ENCODE peak calls at places on chromosomes 5 and 9, in six cellular contexts. X is colonic mucosa, D is AG04449, W is choroid plexus epithelial cell, Z is spleen, A is bronchial epithelial cell. Y is an unnamed sample.

GRCh38 chr5:80068237-80068636 is 33.1 kb downstream of the THBS4 start:
- DNase-seq in X (no peak), D (no peak), Z (no peak), A (no peak), W (no peak), Y (no peak)

GRCh38 chr5:119398713-119399492 is 43.1 kb downstream of the TNFAIP8 start:
- DNase-seq in Z (no peak), A (no peak), X (peak), D (no peak), W (peak), Y (no peak)

GRCh38 chr5:65480306-65480865 is 1.3 kb downstream of the ADAMTS6 start:
- DNase-seq in A (peak), X (peak), D (no peak), Z (no peak), W (peak), Y (peak)

GRCh38 chr9:136354592-136355085 is 8.9 kb downstream of the DNLZ start:
- DNase-seq in D (no peak), W (peak), Z (no peak), X (no peak), A (peak), Y (no peak)

GRCh38 chr9:6645153-6646027 is at the start of gene GLDC:
- DNase-seq in Z (peak), D (no peak), A (no peak), X (peak), W (no peak), Y (no peak)

GRCh38 chr9:124439661-124440243 is 10.5 kb upstream of the ADGRD2 start:
- DNase-seq in X (no peak), A (no peak), W (no peak), D (no peak), Z (peak), Y (no peak)

GRCh38 chr5:147565524-147565923 is 55.7 kb upstream of the DPYSL3 start:
- DNase-seq in D (no peak), Z (no peak), X (no peak), A (peak), W (peak), Y (no peak)

GRCh38 chr5:82748688-82749091 is 328.5 kb downstream of the TMEM167A start:
- DNase-seq in X (no peak), W (peak), Z (no peak), A (no peak), D (no peak), Y (no peak)

GRCh38 chr5:115033861-115034260 is 135.8 kb downstream of the TRIM36 start:
- DNase-seq in X (no peak), A (no peak), Z (no peak), D (no peak), W (no peak), Y (no peak)

GRCh38 chr9:133605856-133606721 is 3.1 kb downstream of the FAM163B start:
- DNase-seq in W (no peak), A (no peak), D (no peak), Z (no peak), X (no peak), Y (no peak)

GRCh38 chr9:85172001-85172978 is 502.8 kb downstream of the NTRK2 start:
- DNase-seq in A (peak), Z (no peak), D (no peak), X (no peak), W (no peak), Y (no peak)

GRCh38 chr9:94613003-94613402 is 19.4 kb upstream of the FBP2 start:
- DNase-seq in D (no peak), W (peak), A (no peak), Z (no peak), X (no peak), Y (no peak)

GRCh38 chr5:152389209-152389608 is 15.9 kb downstream of the NMUR2 start:
- DNase-seq in A (peak), D (no peak), X (no peak), Z (no peak), W (no peak), Y (no peak)

GRCh38 chr9:107872457-107873192 is 383.1 kb upstream of the KLF4 start:
- DNase-seq in A (no peak), W (no peak), X (no peak), Z (no peak), D (no peak), Y (no peak)

GRCh38 chr9:112006361-112007020 is 109.9 kb downstream of the UGCG start:
- DNase-seq in A (no peak), Z (no peak), D (no peak), X (peak), W (peak), Y (no peak)

GRCh38 chr9:16241231-16241630 is 629.2 kb downstream of the BNC2 start:
- DNase-seq in A (peak), Z (no peak), D (no peak), W (peak), X (no peak), Y (peak)

GRCh38 chr9:33510264-33511183 is 13.5 kb upstream of the ANKRD18B start:
- DNase-seq in A (peak), X (peak), Z (peak), D (no peak), W (peak), Y (no peak)

GRCh38 chr9:133754187-133754586 is 16.0 kb upstream of the SARDH start:
- DNase-seq in Z (peak), D (no peak), W (no peak), A (no peak), X (no peak), Y (no peak)

GRCh38 chr5:82174128-82174918 is 103.8 kb downstream of the RPS23 start:
- DNase-seq in W (peak), D (peak), X (peak), Z (peak), A (peak), Y (peak)

GRCh38 chr5:101969752-101970151 is 326.3 kb downstream of the SLCO4C1 start:
- DNase-seq in A (no peak), Z (no peak), W (no peak), X (no peak), D (no peak), Y (no peak)

GRCh38 chr5:10248378-10249260 is 1.1 kb downstream of the ATPSCKMT start:
- DNase-seq in W (no peak), D (no peak), X (no peak), A (no peak), Z (peak), Y (no peak)

GRCh38 chr9:86340356-86341006 is 13.7 kb downstream of the TUT7 start:
- DNase-seq in A (no peak), D (no peak), W (no peak), Z (no peak), X (no peak), Y (no peak)

GRCh38 chr9:86714976-86715375 is 232.3 kb downstream of the GAS1 start:
- DNase-seq in D (no peak), X (no peak), A (no peak), Z (no peak), W (no peak), Y (peak)

GRCh38 chr5:177310757-177311173 is 933 bp downstream of the MXD3 start:
- DNase-seq in X (peak), D (no peak), Z (peak), A (peak), W (peak), Y (no peak)

GRCh38 chr9:127524373-127524772 is 73.1 kb downstream of the LRSAM1 start:
- DNase-seq in A (no peak), Z (no peak), W (no peak), X (no peak), D (no peak), Y (no peak)

GRCh38 chr5:19928556-19929421 is 59.2 kb downstream of the CDH18 start:
- DNase-seq in X (no peak), D (peak), W (peak), A (peak), Z (no peak), Y (peak)

GRCh38 chr9:77598510-77598909 is 49.6 kb downstream of the GNA14 start:
- DNase-seq in D (no peak), W (peak), A (peak), X (peak), Z (no peak), Y (peak)

GRCh38 chr5:173823721-173824567 is 64.2 kb upstream of the CPEB4 start:
- DNase-seq in Z (no peak), A (peak), X (peak), W (peak), D (peak), Y (peak)

GRCh38 chr9:38339087-38339486 is 53.4 kb upstream of the ALDH1B1 start:
- DNase-seq in D (no peak), Z (no peak), W (peak), X (no peak), A (peak), Y (no peak)

GRCh38 chr5:170333161-170333909 is 35.8 kb upstream of the LCP2 start:
- DNase-seq in W (peak), A (no peak), Z (peak), X (peak), D (no peak), Y (no peak)

GRCh38 chr5:60613826-60614225 is 86.1 kb downstream of the DEPDC1B start:
- DNase-seq in X (no peak), D (no peak), A (no peak), Z (no peak), W (no peak), Y (no peak)

GRCh38 chr9:108836771-108837170 is 19.0 kb downstream of the ACTL7B start:
- DNase-seq in A (peak), W (no peak), Z (no peak), D (peak), X (no peak), Y (peak)

GRCh38 chr5:36507332-36507952 is 99.0 kb upstream of the SLC1A3 start:
- DNase-seq in W (peak), Z (peak), A (peak), D (peak), X (peak), Y (no peak)

GRCh38 chr5:59055745-59056448 is 473.0 kb downstream of the RAB3C start:
- DNase-seq in X (no peak), Z (no peak), W (no peak), D (no peak), A (peak), Y (no peak)

GRCh38 chr9:128341435-128341849 is 1.1 kb downstream of the SLC27A4 start:
- DNase-seq in D (no peak), Z (peak), W (peak), A (peak), X (peak), Y (no peak)

DNA sequence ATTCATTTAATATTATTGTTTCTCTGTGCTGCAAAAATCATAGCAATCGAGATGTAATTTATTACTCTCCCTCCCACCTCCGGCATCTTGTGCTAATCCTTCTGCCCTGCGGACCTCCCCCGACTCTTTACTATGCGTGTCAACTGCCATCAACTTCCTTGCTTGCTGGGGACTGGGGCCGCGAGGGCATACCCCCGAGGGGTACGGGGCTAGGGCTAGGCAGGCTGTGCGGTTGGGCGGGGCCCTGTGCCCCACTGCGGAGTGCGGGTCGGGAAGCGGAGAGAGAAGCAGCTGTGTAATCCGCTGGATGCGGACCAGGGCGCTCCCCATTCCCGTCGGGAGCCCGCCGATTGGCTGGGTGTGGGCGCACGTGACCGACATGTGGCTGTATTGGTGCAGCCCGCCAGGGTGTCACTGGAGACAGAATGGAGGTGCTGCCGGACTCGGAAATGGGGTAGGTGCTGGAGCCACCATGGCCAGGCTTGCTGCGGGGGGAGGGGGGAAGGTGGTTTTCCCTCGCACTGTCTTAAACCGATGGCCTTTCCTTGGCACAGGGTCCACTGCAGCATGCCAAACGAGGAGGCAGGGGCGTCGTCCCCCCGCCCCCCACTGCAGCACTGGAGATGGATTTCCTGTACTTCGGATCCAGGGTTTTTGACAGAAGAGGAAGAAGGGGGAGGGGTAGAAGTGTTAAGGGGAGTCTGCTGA is at the start of gene APC:
- DNase-seq in X (peak), A (peak), W (peak), Z (peak), D (peak), Y (peak)
- H3K4me3 ChIP-seq in X (peak), A (peak), W (peak), Z (peak), D (peak), Y (peak)

GRCh38 chr9:104093162-104093561 is 947 bp upstream of the SMC2 start:
- DNase-seq in A (peak), X (peak), Z (no peak), D (no peak), W (peak), Y (no peak)

GRCh38 chr9:104090578-104090977 is 3.5 kb upstream of the SMC2 start:
- DNase-seq in W (no peak), D (no peak), X (no peak), A (no peak), Z (no peak), Y (no peak)

GRCh38 chr9:104091708-104092107 is 2.4 kb upstream of the SMC2 start:
- DNase-seq in W (peak), A (no peak), X (peak), Z (no peak), D (no peak), Y (no peak)

GRCh38 chr9:104091028-104091590 is 3.0 kb upstream of the SMC2 start:
- DNase-seq in A (no peak), Z (no peak), W (no peak), X (peak), D (no peak), Y (no peak)

GRCh38 chr9:104092192-104092591 is 1.9 kb upstream of the SMC2 start:
- DNase-seq in A (no peak), D (no peak), X (no peak), Z (no peak), W (no peak), Y (no peak)
- H3K4me3 ChIP-seq in A (no peak), D (no peak), X (no peak), Z (no peak), W (no peak), Y (no peak)

GRCh38 chr9:131273791-131274673 is 2.3 kb downstream of the FAM78A start:
- DNase-seq in W (no peak), X (no peak), A (no peak), D (no peak), Z (peak), Y (no peak)

GRCh38 chr9:131274674-131275331 is 1.5 kb downstream of the FAM78A start:
- DNase-seq in Z (peak), D (no peak), A (no peak), W (no peak), X (no peak), Y (no peak)

GRCh38 chr9:131272212-131272611 is 4.1 kb downstream of the FAM78A start:
- DNase-seq in Z (no peak), W (no peak), A (no peak), X (no peak), D (no peak), Y (no peak)

GRCh38 chr9:131271506-131271931 is 4.8 kb downstream of the FAM78A start:
- DNase-seq in W (no peak), X (no peak), D (no peak), Z (peak), A (no peak), Y (no peak)

GRCh38 chr9:131273146-131273545 is 3.2 kb downstream of the FAM78A start:
- DNase-seq in Z (peak), X (no peak), A (no peak), W (no peak), D (no peak), Y (no peak)
- H3K4me3 ChIP-seq in Z (peak), X (peak), A (no peak), W (no peak), D (no peak), Y (no peak)

GRCh38 chr5:126610616-126611015 is 9.9 kb downstream of the PHAX start:
- DNase-seq in W (no peak), Z (no peak), D (no peak), A (no peak), X (no peak), Y (no peak)

GRCh38 chr5:126603402-126603991 is 2.8 kb downstream of the PHAX start:
- DNase-seq in D (no peak), X (no peak), Z (no peak), W (no peak), A (no peak), Y (no peak)

GRCh38 chr5:126610163-126610562 is 9.4 kb downstream of the PHAX start:
- DNase-seq in A (no peak), X (no peak), Z (no peak), D (no peak), W (no peak), Y (no peak)

GRCh38 chr5:126600631-126601511 is at the start of gene PHAX:
- DNase-seq in A (peak), W (peak), X (peak), Z (peak), D (no peak), Y (peak)

DNA sequence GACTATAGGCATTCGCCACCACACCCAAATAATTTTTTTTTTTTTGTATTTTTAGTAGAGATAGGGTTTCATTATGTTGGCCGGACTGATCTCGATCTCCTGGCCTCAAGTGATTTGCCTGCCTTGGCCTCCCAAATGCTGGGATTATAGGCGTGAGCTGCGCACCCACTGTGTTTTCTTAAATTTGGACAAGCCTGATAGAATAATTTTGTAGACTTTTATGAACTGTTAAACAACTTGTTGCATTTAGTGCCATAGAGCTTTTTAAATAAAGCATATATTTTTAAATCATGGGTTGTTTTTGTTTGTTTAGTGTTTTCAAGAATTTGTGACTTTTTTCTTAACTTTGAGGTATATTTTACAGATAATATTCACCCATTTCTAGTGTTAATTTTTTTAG is 4.8 kb downstream of the PHAX start:
- DNase-seq in Z (no peak), D (no peak), W (no peak), A (no peak), X (no peak), Y (no peak)
- H3K4me3 ChIP-seq in Z (no peak), D (no peak), W (no peak), A (no peak), X (no peak), Y (no peak)

DNA sequence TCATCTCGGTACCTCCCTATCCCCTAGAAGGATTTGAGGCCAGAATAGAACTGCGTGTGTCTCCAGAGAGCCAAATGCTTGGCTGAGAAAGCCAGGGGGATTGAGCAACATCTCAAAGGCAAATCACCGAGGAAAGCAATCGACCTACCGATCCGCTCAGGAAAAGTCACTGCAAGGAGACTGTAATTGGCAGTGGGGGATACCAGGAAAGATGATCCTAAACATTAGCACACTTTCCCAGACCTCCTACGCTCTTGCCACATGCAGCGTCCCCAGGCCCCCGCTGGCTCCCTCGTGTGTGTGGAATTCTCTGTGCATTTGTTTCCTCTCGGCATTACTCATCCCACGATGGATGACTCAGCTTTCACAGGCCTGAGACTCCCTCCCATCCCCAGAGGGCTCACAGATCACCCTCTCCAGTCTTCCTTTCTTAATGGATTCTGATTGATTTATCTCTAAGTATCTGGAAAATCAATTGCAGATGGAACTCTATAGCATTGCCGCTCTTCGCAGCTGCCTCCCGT is 82.2 kb upstream of the ICE1 start:
- DNase-seq in Z (no peak), D (peak), W (peak), X (peak), A (peak), Y (peak)
- H3K4me3 ChIP-seq in Z (no peak), D (no peak), W (peak), X (no peak), A (no peak), Y (no peak)

GRCh38 chr5:142506756-142507155 is 179.1 kb downstream of the FGF1 start:
- DNase-seq in W (no peak), A (peak), Z (no peak), D (no peak), X (no peak), Y (no peak)

GRCh38 chr5:142508630-142509425 is 177.1 kb downstream of the FGF1 start:
- DNase-seq in W (no peak), X (no peak), D (no peak), Z (no peak), A (no peak), Y (no peak)

GRCh38 chr5:142506046-142506445 is 179.8 kb downstream of the FGF1 start:
- DNase-seq in Z (no peak), D (no peak), W (no peak), A (peak), X (no peak), Y (no peak)

GRCh38 chr5:142507528-142507927 is 178.4 kb downstream of the FGF1 start:
- DNase-seq in W (no peak), A (peak), X (no peak), D (no peak), Z (no peak), Y (no peak)

GRCh38 chr5:142508027-142508426 is 177.9 kb downstream of the FGF1 start:
- DNase-seq in A (peak), X (no peak), Z (no peak), W (no peak), D (no peak), Y (no peak)
- H3K4me3 ChIP-seq in A (no peak), X (no peak), Z (no peak), W (no peak), D (no peak), Y (no peak)

DNA sequence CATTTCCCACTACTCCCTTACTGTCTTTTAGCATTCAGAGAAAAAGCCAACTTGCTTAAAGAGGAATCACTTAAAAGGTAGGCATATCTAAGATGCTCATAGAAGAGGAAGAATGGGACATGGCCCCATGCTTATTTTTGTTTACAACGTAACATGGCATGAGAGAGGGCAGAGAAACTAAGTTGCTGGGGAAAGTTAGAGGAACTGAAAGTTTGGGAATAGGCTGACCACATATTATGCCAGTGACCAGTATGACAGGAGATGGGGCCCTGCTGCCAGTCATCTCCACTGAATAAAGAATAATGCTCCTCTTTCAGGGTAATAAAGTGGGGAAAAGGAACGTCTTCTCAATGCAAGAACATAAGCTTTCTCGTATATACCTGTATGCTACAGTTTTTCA is 1.9 kb downstream of the PLPP6 start:
- DNase-seq in W (no peak), A (no peak), D (no peak), Z (no peak), X (no peak), Y (no peak)
- H3K4me3 ChIP-seq in W (no peak), A (peak), D (no peak), Z (peak), X (no peak), Y (no peak)